ENCODE peak calls at places on chromosomes 5 and 9, in four cellular contexts. One of them, this sample, is unnamed.

GRCh38 chr9:95644377-95644776 is 127.6 kb upstream of the PTCH1 start:
- DNase-seq in tibial artery: no peak
- DNase-seq in cardiac muscle cell: no peak
- DNase-seq in left ventricle myocardium inferior: no peak
- DNase-seq in this sample: peak; percentile 22

GRCh38 chr5:131382407-131383395 is 118.8 kb downstream of the CDC42SE2 start:
- DNase-seq in cardiac muscle cell: peak; percentile 57
- DNase-seq in left ventricle myocardium inferior: no peak
- DNase-seq in tibial artery: no peak
- DNase-seq in this sample: peak; percentile 52

GRCh38 chr5:132059696-132060500 is 557 bp upstream of the IL3 start:
- DNase-seq in left ventricle myocardium inferior: peak; percentile 11
- DNase-seq in cardiac muscle cell: no peak
- DNase-seq in tibial artery: peak; percentile 7
- DNase-seq in this sample: no peak

GRCh38 chr5:53936481-53937352 is 373.7 kb downstream of the ARL15 start:
- DNase-seq in left ventricle myocardium inferior: peak; percentile 29
- DNase-seq in tibial artery: peak; percentile 30
- DNase-seq in cardiac muscle cell: peak; percentile 59
- DNase-seq in this sample: no peak

GRCh38 chr5:176697929-176698520 is 50.7 kb downstream of the TSPAN17 start:
- DNase-seq in cardiac muscle cell: no peak
- DNase-seq in tibial artery: no peak
- DNase-seq in left ventricle myocardium inferior: no peak
- DNase-seq in this sample: no peak

GRCh38 chr5:10046681-10047080 is 203.0 kb downstream of the ATPSCKMT start:
- DNase-seq in tibial artery: no peak
- DNase-seq in cardiac muscle cell: no peak
- DNase-seq in left ventricle myocardium inferior: no peak
- DNase-seq in this sample: no peak

GRCh38 chr5:56123531-56124243 is 109.4 kb downstream of the ANKRD55 start:
- DNase-seq in tibial artery: peak; percentile 37
- DNase-seq in left ventricle myocardium inferior: peak; percentile 62
- DNase-seq in cardiac muscle cell: peak; percentile 100
- DNase-seq in this sample: peak; percentile 100

GRCh38 chr9:111287127-111287526 is 42.9 kb downstream of the OR2K2 start:
- DNase-seq in tibial artery: no peak
- DNase-seq in cardiac muscle cell: peak; percentile 64
- DNase-seq in left ventricle myocardium inferior: no peak
- DNase-seq in this sample: peak; percentile 68

DNA sequence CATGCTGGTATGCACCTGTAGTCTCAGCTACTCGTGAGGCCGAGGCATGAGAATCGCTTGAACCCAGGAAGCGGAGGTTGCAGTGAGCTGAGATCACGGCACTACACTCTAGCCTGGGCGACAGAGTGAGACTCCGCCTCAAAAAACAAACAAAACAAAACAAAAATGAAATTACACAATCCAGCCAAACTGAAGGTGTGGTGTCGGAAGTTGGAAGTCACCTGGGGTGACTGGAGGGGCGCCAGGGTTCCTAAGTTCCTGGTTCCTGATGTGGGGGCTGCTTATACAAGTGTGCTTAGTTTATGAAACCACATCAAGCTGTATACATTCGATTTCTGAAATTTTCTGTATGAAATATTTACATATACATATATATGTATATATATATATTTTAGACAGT is 3.7 kb upstream of the DOLPP1 start:
- DNase-seq in tibial artery: no peak
- DNase-seq in cardiac muscle cell: no peak
- DNase-seq in left ventricle myocardium inferior: no peak
- DNase-seq in this sample: no peak
- H3K4me3 ChIP-seq in tibial artery: no peak overlapping the region
- H3K4me3 ChIP-seq in cardiac muscle cell: no peak overlapping the region
- H3K4me3 ChIP-seq in left ventricle myocardium inferior: no peak overlapping the region
- H3K4me3 ChIP-seq in this sample: no peak overlapping the region

GRCh38 chr5:138922494-138922893 is 47.4 kb upstream of the LRRTM2 start:
- DNase-seq in left ventricle myocardium inferior: no peak
- DNase-seq in cardiac muscle cell: no peak
- DNase-seq in tibial artery: no peak
- DNase-seq in this sample: no peak
- TF ChIP-seq CTCF in left ventricle myocardium inferior: no peak
- TF ChIP-seq CTCF in cardiac muscle cell: no peak
- TF ChIP-seq CTCF in tibial artery: no peak
- TF ChIP-seq CTCF in this sample: no peak

GRCh38 chr5:126383755-126384154 is 39.5 kb upstream of the GRAMD2B start:
- DNase-seq in tibial artery: no peak
- DNase-seq in left ventricle myocardium inferior: no peak
- DNase-seq in cardiac muscle cell: no peak
- DNase-seq in this sample: no peak

GRCh38 chr5:126383246-126383645 is 40.0 kb upstream of the GRAMD2B start:
- DNase-seq in left ventricle myocardium inferior: no peak
- DNase-seq in cardiac muscle cell: no peak
- DNase-seq in tibial artery: no peak
- DNase-seq in this sample: no peak

GRCh38 chr5:126384985-126385384 is 38.2 kb upstream of the GRAMD2B start:
- DNase-seq in left ventricle myocardium inferior: no peak
- DNase-seq in cardiac muscle cell: peak; percentile 82
- DNase-seq in tibial artery: no peak
- DNase-seq in this sample: peak; percentile 77

GRCh38 chr5:126386146-126386545 is 37.1 kb upstream of the GRAMD2B start:
- DNase-seq in tibial artery: no peak
- DNase-seq in cardiac muscle cell: no peak
- DNase-seq in left ventricle myocardium inferior: no peak
- DNase-seq in this sample: no peak

DNA sequence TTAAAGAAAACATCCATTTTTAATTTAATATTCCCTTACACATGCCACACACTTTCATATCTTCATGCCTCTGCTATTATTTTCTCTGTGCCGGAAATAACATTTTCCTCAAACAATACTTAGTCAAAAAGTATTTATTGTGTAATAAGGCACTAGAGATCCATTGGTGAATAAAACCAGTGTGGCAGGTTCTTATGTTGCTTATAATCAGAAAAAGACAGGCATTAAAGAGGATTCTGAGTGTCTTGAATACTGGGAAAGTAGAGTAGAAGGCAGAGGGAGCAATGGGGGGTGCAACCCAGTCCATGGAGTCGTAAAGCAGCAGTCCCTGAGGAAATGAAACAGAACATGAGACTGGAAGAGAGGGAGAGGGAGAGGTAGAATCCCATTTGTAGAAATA is 37.7 kb upstream of the GRAMD2B start:
- DNase-seq in tibial artery: no peak
- DNase-seq in left ventricle myocardium inferior: no peak
- DNase-seq in cardiac muscle cell: no peak
- DNase-seq in this sample: no peak
- H3K27ac ChIP-seq in tibial artery: peak overlapping the region; percentile 63
- H3K27ac ChIP-seq in left ventricle myocardium inferior: peak overlapping the region; percentile 56
- H3K27ac ChIP-seq in cardiac muscle cell: no peak overlapping the region
- H3K27ac ChIP-seq in this sample: peak overlapping the region; percentile 61

DNA sequence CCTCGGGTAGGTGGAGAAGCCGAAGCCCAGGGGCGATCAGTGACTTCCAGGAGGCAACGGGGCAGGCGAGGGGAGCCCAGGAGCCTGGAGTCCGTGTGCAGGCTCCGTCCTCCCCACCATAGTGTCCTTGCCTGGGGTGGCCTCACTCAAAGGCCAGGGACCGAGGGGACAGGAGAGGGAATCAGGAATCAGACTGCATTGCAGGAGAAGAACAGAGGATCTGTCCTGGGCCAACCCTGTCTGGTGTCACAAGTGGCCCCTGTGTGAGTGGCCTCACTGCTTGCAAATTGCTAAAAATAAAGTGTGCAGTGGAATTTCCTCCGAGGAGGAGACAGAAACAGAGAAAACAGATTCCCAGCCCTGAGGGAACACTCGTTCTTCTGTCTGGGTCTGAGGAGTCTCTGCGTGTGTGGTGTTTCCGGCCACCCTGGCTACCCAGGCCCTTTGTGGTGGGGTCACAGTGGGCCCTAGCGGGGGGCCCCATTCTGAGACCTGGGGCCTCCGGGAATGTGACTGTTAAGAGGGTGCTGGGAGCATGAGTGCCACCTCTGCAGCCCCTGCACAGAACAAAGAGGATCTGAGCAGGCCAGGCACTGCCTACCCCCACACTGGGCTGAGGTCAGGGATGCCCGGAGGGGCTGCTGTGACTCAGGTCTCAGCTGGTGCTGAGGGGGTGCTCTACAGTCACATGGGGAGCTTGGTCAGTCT is 7.5 kb downstream of the TRAF1 start:
- DNase-seq in tibial artery: no peak
- DNase-seq in left ventricle myocardium inferior: no peak
- DNase-seq in cardiac muscle cell: no peak
- DNase-seq in this sample: no peak
- H3K4me3 ChIP-seq in tibial artery: peak overlapping the region; percentile 1
- H3K4me3 ChIP-seq in left ventricle myocardium inferior: peak overlapping the region; percentile 19
- H3K4me3 ChIP-seq in cardiac muscle cell: no peak overlapping the region
- H3K4me3 ChIP-seq in this sample: no peak overlapping the region

DNA sequence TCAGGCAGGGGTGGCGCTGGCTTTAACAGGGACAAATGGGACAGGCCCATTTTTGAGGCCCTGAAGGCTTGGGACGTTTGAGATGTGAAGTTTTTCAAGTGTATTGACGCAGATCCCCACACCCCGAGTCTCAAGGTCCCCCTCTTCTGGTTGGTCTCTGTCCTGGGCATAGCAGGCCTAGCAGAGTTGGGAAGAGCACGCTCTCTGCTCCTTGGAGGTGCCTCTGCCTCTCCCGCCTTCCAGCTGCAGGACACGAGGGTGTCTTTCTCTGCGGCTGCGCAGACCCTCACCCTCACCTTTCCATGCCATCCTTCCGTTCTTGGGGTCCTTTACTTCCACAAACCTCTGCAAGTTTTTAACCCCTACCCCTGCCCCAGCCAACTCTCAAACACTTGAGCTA is 18.6 kb downstream of the ADAMTSL2 start:
- DNase-seq in left ventricle myocardium inferior: no peak
- DNase-seq in tibial artery: no peak
- DNase-seq in cardiac muscle cell: no peak
- DNase-seq in this sample: no peak
- TF ChIP-seq CTCF in left ventricle myocardium inferior: no peak
- TF ChIP-seq CTCF in tibial artery: no peak
- TF ChIP-seq CTCF in cardiac muscle cell: no peak
- TF ChIP-seq CTCF in this sample: no peak

GRCh38 chr9:134328341-134328840 is 2.1 kb downstream of the RXRA start:
- DNase-seq in tibial artery: no peak
- DNase-seq in left ventricle myocardium inferior: peak; percentile 15
- DNase-seq in cardiac muscle cell: no peak
- DNase-seq in this sample: no peak
- H3K27ac ChIP-seq in tibial artery: peak overlapping the region; percentile 84
- H3K27ac ChIP-seq in left ventricle myocardium inferior: peak overlapping the region; percentile 93
- H3K27ac ChIP-seq in cardiac muscle cell: peak overlapping the region; percentile 87
- H3K27ac ChIP-seq in this sample: no peak overlapping the region

DNA sequence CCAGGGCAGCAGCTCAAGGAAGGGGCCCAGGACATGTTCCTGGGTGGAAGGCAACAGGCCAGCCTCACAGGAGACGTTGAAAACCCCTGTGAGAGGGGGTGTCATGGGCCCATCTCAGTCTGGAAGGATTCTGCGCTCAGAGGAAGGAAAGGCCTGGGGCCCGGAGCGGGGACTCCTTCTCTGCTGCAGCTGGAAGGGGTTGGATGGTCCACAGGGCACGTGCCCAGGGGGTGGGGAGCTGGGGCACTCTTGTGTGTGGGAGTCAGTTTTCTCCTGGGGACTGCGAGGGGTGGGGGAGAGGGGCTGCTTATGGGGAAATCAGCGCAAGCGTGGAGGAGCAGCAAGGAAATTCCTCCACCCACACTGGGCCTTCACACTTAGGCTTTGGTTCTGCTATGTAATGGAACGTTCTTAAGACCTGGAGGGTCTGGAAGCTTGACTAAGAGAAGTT is 2.9 kb upstream of the LPCAT1 start:
- DNase-seq in tibial artery: peak; percentile 9
- DNase-seq in left ventricle myocardium inferior: no peak
- DNase-seq in cardiac muscle cell: no peak
- DNase-seq in this sample: no peak
- H3K4me3 ChIP-seq in tibial artery: no peak overlapping the region
- H3K4me3 ChIP-seq in left ventricle myocardium inferior: no peak overlapping the region
- H3K4me3 ChIP-seq in cardiac muscle cell: no peak overlapping the region
- H3K4me3 ChIP-seq in this sample: no peak overlapping the region

GRCh38 chr9:138053996-138054752 is 176.6 kb downstream of the CACNA1B start:
- DNase-seq in tibial artery: no peak
- DNase-seq in cardiac muscle cell: no peak
- DNase-seq in left ventricle myocardium inferior: no peak
- DNase-seq in this sample: no peak
- TF ChIP-seq CTCF in tibial artery: no peak
- TF ChIP-seq CTCF in cardiac muscle cell: no peak
- TF ChIP-seq CTCF in left ventricle myocardium inferior: no peak
- TF ChIP-seq CTCF in this sample: no peak